ENCODE peak calls at places on chromosomes 5 and 9, in seven cellular contexts. A is heart left ventricle, M is sigmoid colon, X is spleen, E is breast epithelium, K is HepG2, S is suprapubic skin. U is an unnamed sample. For H3K4me1, the result is how much of the 10 kb centered on the place peaks cover.

GRCh38 chr5:150492621-150493020 is 15.3 kb upstream of the NDST1 start:
- DNase-seq in S (no peak), M (no peak), A (no peak), X (no peak), E (peak), K (no peak), U (no peak)

GRCh38 chr9:5509573-5509972 is 758 bp upstream of the PDCD1LG2 start:
- DNase-seq in E (no peak), X (no peak), S (no peak), A (no peak), K (no peak), M (no peak), U (no peak)

GRCh38 chr9:81193362-81194339 is 495.7 kb downstream of the TLE1 start:
- DNase-seq in A (no peak), S (no peak), M (no peak), E (no peak), K (no peak), X (no peak), U (no peak)

GRCh38 chr5:180367991-180368390 is 14.9 kb upstream of the GFPT2 start:
- DNase-seq in X (no peak), A (no peak), K (no peak), M (no peak), S (no peak), E (no peak), U (no peak)

GRCh38 chr5:115349001-115349817 is 52.8 kb upstream of the CCDC112 start:
- DNase-seq in S (no peak), X (no peak), A (peak), M (no peak), E (peak), K (peak), U (no peak)

GRCh38 chr5:83577036-83577636 is 105.6 kb downstream of the VCAN start:
- DNase-seq in E (no peak), M (no peak), K (peak), X (no peak), S (no peak), A (no peak), U (no peak)

GRCh38 chr5:134552301-134552700 is 26.8 kb downstream of the JADE2 start:
- DNase-seq in K (no peak), E (no peak), S (no peak), M (no peak), X (no peak), A (peak), U (no peak)

GRCh38 chr9:127739614-127740322 is 4.7 kb upstream of the TOR2A start:
- DNase-seq in E (no peak), K (no peak), A (no peak), X (no peak), M (no peak), S (no peak), U (peak)

GRCh38 chr9:2810424-2811075 is 33.3 kb downstream of the PUM3 start:
- DNase-seq in X (no peak), K (no peak), M (no peak), A (no peak), S (no peak), E (no peak), U (no peak)

GRCh38 chr9:131733601-131734061 is 6.2 kb downstream of the RAPGEF1 start:
- DNase-seq in K (no peak), M (no peak), X (no peak), E (peak), A (no peak), S (no peak), U (no peak)

GRCh38 chr5:1293416-1293996 is 1.4 kb downstream of the TERT start:
- DNase-seq in S (no peak), A (no peak), E (no peak), M (no peak), X (peak), K (no peak), U (no peak)

GRCh38 chr5:75009559-75010230 is 42.7 kb downstream of the GCNT4 start:
- DNase-seq in M (no peak), A (no peak), X (no peak), K (no peak), E (no peak), S (no peak), U (no peak)

GRCh38 chr5:76622973-76623596 is at the start of gene F2RL2:
- DNase-seq in E (no peak), A (peak), K (no peak), M (peak), S (no peak), X (no peak), U (no peak)

GRCh38 chr9:85200726-85201402 is 531.3 kb downstream of the NTRK2 start:
- DNase-seq in A (no peak), X (no peak), K (no peak), E (peak), S (no peak), M (no peak), U (no peak)

GRCh38 chr5:99176186-99176585 is 247.4 kb upstream of the CHD1 start:
- DNase-seq in M (no peak), S (no peak), X (no peak), A (no peak), K (no peak), E (no peak), U (no peak)

GRCh38 chr9:70398145-70398556 is 16.3 kb downstream of the KLF9 start:
- DNase-seq in M (no peak), E (no peak), X (no peak), A (no peak), K (no peak), S (no peak), U (no peak)

GRCh38 chr5:41371741-41372140 is 138.7 kb downstream of the PLCXD3 start:
- DNase-seq in S (no peak), E (no peak), M (no peak), A (no peak), X (no peak), K (no peak), U (no peak)

GRCh38 chr5:149268928-149269557 is 2.6 kb upstream of the AFAP1L1 start:
- DNase-seq in E (no peak), M (no peak), S (no peak), X (no peak), A (no peak), K (peak), U (no peak)

GRCh38 chr9:68751556-68751955 is 46.5 kb downstream of the PIP5K1B start:
- DNase-seq in A (no peak), K (no peak), E (no peak), X (no peak), M (no peak), S (no peak), U (no peak)

GRCh38 chr9:81559741-81560140 is 129.6 kb downstream of the TLE1 start:
- DNase-seq in A (no peak), E (peak), X (no peak), K (peak), S (no peak), M (no peak), U (no peak)

GRCh38 chr5:169576181-169576598 is 7.4 kb upstream of the SPDL1 start:
- DNase-seq in S (no peak), X (no peak), M (peak), A (peak), E (no peak), K (no peak), U (no peak)

GRCh38 chr5:118637947-118638670 is 350.2 kb downstream of the DTWD2 start:
- DNase-seq in A (no peak), S (no peak), M (no peak), E (peak), K (no peak), X (no peak), U (no peak)

GRCh38 chr5:175854231-175855040 is 16.9 kb upstream of the CPLX2 start:
- DNase-seq in A (no peak), M (no peak), S (no peak), E (no peak), X (no peak), K (peak), U (no peak)

GRCh38 chr5:141914154-141914743 is 9.4 kb upstream of the DELE1 start:
- DNase-seq in M (peak), E (no peak), K (no peak), A (peak), X (peak), S (no peak), U (no peak)

GRCh38 chr9:97556721-97557605 is 55.5 kb downstream of the TMOD1 start:
- DNase-seq in A (peak), S (no peak), K (no peak), E (no peak), X (no peak), M (peak), U (no peak)

GRCh38 chr9:97558701-97559101 is 57.2 kb downstream of the TMOD1 start:
- DNase-seq in K (no peak), S (no peak), E (no peak), X (peak), A (no peak), M (no peak), U (no peak)

GRCh38 chr9:97559111-97559514 is 57.6 kb downstream of the TMOD1 start:
- DNase-seq in A (no peak), K (no peak), S (no peak), M (no peak), E (no peak), X (peak), U (no peak)

GRCh38 chr9:97556036-97556720 is 54.7 kb downstream of the TMOD1 start:
- DNase-seq in E (no peak), A (no peak), S (no peak), X (no peak), M (no peak), K (no peak), U (no peak)

GRCh38 chr9:97557606-97558095 is 56.2 kb downstream of the TMOD1 start:
- DNase-seq in K (no peak), X (peak), M (peak), A (peak), S (peak), E (no peak), U (no peak)
- TF ChIP-seq POLR2A in K (no peak), X (no peak), M (no peak), A (no peak), S (no peak), E (no peak), U (no peak)

DNA sequence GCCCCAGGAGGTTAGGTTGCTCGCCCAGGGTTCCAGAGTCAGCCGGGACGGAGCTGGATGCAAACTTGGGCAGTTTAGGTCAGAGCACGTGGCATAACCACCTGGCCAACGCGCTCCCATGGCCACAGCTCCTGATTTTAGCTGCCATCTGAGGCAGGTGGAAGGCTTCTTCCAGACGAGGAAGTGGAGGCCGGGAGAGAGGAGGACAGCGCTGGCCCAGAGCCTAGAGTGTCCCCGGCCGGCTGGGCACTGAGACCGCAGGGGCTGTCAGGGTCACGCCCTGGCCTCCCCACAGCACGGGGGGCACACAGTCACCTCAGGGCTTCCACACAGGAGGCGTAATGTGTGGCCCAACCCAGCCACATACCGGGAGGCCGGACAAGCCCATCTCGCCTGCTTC is 16.1 kb upstream of the PHYKPL start:
- DNase-seq in X (no peak), E (no peak), K (no peak), M (no peak), S (no peak), A (no peak), U (no peak)
- H3K4me1 ChIP-seq in X (under half), E (under half), K (under half), M (under half), S (under half), A (under half), U (under half)

DNA sequence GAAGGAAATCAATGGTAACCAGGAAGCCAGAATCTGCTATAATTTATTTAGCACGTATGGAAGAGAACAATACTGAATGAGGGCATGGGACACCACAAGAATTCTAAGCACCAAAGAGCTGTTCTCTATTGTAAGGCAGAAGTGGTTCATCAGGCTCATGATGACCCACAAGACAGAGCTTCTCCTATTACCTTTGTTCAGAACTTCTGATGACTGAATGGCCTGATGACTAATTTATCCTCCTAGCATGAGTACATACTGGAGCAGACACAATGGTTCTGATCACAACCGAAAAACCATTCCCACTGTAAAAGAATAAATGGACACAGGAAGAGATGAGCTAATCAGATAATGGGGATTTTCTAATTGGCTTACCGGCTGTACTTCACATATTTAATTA is 329.8 kb upstream of the PDE4D start:
- DNase-seq in M (no peak), K (no peak), X (no peak), A (no peak), S (no peak), E (no peak), U (no peak)
- TF ChIP-seq POLR2A in M (no peak), K (no peak), X (no peak), A (no peak), S (no peak), E (no peak), U (no peak)

DNA sequence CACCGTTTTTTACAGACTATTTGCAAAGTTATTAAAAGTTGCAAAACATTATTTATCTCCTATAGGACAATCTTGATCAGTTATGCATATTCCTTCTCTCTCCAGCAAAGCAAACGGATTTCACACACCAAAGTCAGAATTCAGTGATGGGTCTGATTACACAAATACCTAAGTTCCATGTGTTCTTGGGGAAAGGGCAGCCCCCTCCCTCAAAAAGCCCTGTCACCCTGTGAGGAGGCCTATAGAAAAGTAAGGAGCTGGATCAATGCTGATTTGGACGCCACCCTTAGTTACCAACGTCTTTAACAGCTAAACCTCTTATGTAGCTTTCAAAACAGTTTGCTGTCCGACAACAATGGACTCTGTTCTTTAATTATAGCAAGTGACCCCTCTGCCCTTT is 6.4 kb downstream of the ZNF608 start:
- DNase-seq in S (no peak), X (no peak), E (no peak), M (no peak), A (no peak), K (no peak), U (no peak)
- H3K4me1 ChIP-seq in S (half or more), X (under half), E (under half), M (half or more), A (under half), K (half or more), U (half or more)

DNA sequence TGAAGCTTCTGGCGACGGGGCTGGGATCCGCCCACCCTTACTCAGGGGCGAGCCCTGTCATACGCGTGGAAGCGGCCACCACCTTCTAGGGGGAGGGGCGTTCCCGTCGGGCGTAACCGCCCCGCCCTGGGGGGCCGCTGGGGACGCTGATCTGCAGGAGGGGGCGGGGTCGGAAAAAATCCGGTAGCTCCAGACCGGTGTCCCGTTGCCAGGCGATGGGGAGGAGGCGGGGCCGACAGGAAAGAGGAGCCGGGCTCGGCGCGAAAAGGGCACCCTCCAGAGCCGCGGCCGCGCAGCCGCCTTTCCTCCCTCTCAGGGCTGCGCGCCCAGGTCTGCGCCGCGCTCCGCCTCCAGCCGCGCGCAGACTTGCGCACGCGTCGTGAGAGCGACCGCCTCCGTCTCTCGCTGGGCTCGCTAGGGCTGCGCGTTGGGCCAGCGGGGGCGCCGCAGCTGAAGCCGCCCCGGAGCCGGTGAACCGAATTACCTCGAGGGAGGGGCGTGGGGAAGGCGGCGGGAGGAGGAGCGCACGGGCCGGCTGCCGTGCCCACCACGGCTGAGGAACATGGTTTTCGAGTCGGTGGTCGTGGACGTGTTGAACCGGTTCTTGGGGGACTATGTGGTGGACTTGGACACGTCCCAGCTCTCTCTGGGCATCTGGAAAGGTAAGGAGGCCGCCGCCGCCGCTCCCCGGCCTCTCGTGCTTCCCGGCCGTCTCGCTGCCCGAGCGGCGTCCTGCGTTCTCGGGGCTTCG is at the start of gene VPS13A:
- DNase-seq in M (peak), X (peak), S (peak), A (peak), K (peak), E (peak), U (no peak)
- TF ChIP-seq POLR2A in M (peak), X (no peak), S (no peak), A (peak), K (peak), E (no peak), U (peak)

DNA sequence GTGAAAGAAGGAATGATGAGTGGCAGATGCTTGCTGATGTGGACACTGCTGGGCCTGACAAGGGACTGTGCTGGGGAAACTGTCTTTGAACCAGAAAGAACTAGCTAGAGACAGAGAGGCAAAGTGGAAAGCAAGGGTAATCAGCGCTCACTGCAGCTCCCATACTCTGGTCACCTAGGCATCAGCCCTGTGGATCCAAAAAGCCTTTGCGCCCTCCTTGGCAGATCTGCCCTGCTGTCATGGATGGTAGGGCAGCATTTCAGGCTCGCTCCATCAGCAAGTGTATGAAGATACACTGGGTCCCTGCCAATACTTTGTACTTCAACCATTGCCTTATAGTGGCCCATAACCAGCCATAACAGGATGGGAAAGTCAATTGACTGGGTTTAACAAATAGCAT is 6.6 kb upstream of the ALDH1B1 start:
- DNase-seq in S (no peak), X (no peak), A (no peak), M (peak), E (no peak), K (no peak), U (no peak)
- H3K4me1 ChIP-seq in S (under half), X (under half), A (under half), M (under half), E (under half), K (half or more), U (under half)

GRCh38 chr9:35814841-35815543 is at the start of gene HINT2:
- DNase-seq in M (peak), K (peak), S (peak), E (peak), A (peak), X (peak), U (no peak)
- TF ChIP-seq POLR2A in M (peak), K (peak), S (peak), E (peak), A (peak), X (peak), U (peak)

DNA sequence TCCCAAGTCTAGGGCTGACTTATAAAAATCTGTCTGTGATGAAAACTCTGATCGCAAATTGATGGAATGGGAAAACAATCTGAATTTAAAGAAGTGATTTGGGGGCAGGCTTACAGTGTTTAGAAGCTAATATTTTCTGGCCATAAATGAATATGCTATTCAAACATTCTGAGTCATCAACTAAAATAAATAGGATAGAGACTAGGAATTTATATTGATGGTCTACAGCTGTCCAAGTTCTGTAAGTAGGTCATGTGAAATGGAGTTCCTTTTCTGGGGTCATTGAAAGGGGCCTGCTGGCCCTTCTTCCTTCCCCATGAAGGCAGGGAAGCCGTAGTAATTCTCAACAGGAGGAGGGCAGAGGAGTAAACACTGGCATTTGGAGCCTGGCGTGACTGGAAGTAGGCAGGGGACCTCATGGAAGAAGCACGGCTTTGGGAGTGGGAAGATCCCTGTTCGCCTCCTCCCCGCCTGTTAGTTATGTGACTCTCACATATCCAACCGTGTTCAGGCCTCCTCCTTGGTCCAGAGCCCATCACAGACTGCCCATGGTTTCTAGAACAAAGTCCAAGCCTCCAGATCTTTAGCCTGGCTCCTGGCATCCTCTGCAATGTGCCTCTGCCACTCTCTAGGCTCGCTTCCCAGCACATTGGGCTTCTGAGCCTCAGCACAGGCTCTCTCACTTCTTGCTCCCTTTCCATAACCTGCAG is 31.7 kb downstream of the ALG2 start:
- DNase-seq in S (no peak), A (no peak), E (no peak), M (no peak), K (no peak), X (no peak), U (no peak)
- H3K4me1 ChIP-seq in S (under half), A (under half), E (under half), M (under half), K (under half), X (under half), U (under half)

U was measured in vagina.